ENCODE peak calls at places on chromosome 13, in four cellular contexts. V is HCT116, O is A549, K is WTC11. U is an unnamed sample.

GRCh38 chr13:45055198-45055901 is 65.0 kb upstream of the GTF2F2 start:
- DNase-seq in V (peak), O (peak), K (no peak), U (peak)

GRCh38 chr13:79782541-79783216 is 301.7 kb downstream of the NDFIP2 start:
- DNase-seq in V (no peak), O (no peak), K (peak), U (no peak)

GRCh38 chr13:78595819-78596700 is 7.3 kb downstream of the POU4F1 start:
- DNase-seq in V (no peak), O (peak), K (peak), U (peak)

GRCh38 chr13:34671136-34671535 is 270.9 kb upstream of the NBEA start:
- DNase-seq in V (no peak), O (no peak), K (no peak), U (no peak)

GRCh38 chr13:46530084-46530935 is 22.7 kb upstream of the LRCH1 start:
- DNase-seq in V (no peak), O (peak), K (no peak), U (peak)

GRCh38 chr13:75715598-75716523 is 79.7 kb downstream of the LMO7 start:
- DNase-seq in V (no peak), O (no peak), K (no peak), U (no peak)

GRCh38 chr13:27120011-27120410 is 51.6 kb downstream of the USP12 start:
- DNase-seq in V (no peak), O (no peak), K (no peak), U (no peak)

GRCh38 chr13:99911965-99912566 is 59.5 kb downstream of the ZIC5 start:
- DNase-seq in V (no peak), O (no peak), K (no peak), U (no peak)

GRCh38 chr13:101681834-101682233 is 229.4 kb downstream of the ITGBL1 start:
- DNase-seq in V (no peak), O (no peak), K (no peak), U (no peak)

GRCh38 chr13:87123987-87124784 is 547.0 kb upstream of the SLITRK5 start:
- DNase-seq in V (peak), O (peak), K (peak), U (peak)

GRCh38 chr13:98495627-98496238 is 81.2 kb downstream of the STK24 start:
- DNase-seq in V (no peak), O (no peak), K (no peak), U (no peak)

GRCh38 chr13:31927219-31927653 is 104.3 kb upstream of the FRY start:
- DNase-seq in V (no peak), O (no peak), K (no peak), U (no peak)

GRCh38 chr13:111429064-111429558 is 108.7 kb downstream of the TEX29 start:
- DNase-seq in V (peak), O (peak), K (peak), U (peak)

DNA sequence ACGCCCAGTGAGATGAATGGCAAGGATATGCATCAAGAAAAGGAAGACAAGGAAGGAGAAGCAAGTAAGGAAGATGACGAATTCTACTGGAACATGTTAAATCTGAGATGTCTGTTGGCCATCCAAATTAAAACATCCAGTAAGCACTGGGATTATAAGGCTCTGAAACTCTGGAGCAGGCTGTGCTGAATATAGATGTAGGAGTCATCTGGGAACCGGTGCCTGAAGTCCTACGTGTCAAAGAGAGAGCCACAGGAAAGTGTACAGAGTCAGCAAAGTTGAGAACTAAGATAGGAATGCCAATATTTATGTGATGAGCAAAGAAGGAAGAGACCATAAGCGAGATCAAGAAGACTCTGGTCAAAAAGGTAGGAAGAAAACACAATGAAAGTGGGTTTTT is 51.0 kb upstream of the EEF1AKMT1 start:
- DNase-seq in V (no peak), O (no peak), K (no peak), U (no peak)
- TF ChIP-seq MAX in V (no peak), O (no peak), K (no peak), U (no peak)

GRCh38 chr13:20475927-20476691 is 49.5 kb downstream of the CRYL1 start:
- DNase-seq in V (no peak), O (no peak), K (peak), U (peak)
- TF ChIP-seq MAX in V (no peak), O (no peak), K (no peak), U (no peak)

DNA sequence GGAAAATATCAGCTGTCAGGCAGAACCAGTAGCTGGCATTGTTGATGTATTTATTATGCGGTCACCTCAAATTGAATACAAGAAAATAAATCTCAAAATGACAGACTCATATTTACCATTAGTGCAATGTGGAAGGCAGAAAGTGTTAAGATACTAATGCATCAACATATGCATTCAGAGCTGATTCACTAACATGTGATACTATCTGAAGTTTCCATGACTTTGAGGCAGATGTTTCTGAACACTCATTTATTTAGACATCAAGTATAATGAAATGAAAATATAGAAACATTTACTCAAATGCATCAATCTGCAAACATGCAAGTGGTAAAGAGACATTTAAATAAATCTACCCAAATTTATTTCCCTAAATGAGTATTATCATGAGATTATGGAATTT is 474.2 kb upstream of the SLC10A2 start:
- DNase-seq in V (no peak), O (no peak), K (no peak), U (no peak)
- TF ChIP-seq MAX in V (no peak), O (no peak), K (no peak), U (no peak)

GRCh38 chr13:23506821-23507210 is 63.4 kb upstream of the TNFRSF19 start:
- DNase-seq in V (no peak), O (no peak), K (no peak), U (no peak)
- TF ChIP-seq MAX in V (no peak), O (no peak), K (no peak), U (no peak)